ENCODE peak calls at places on chromosomes 6 and 20, in eight cellular contexts. N is GM23338; E is mammary epithelial cell; F is CD4-positive, alpha-beta memory T cell; H is aorta; Q is tibial artery; B is AG04450; J is cardiac muscle cell. M is an unnamed sample.

GRCh38 chr20:10731190-10731955 is 57.6 kb upstream of the JAG1 start:
- DNase-seq in E (peak), H (peak), N (no peak), F (no peak), Q (no peak), B (no peak), J (no peak), M (no peak)

GRCh38 chr20:826695-827323 is 6.7 kb upstream of the FAM110A start:
- DNase-seq in H (no peak), E (no peak), J (no peak), Q (no peak), B (no peak), N (no peak), F (no peak), M (no peak)

GRCh38 chr6:138989098-138989983 is 1.3 kb upstream of the REPS1 start:
- DNase-seq in E (no peak), J (no peak), Q (no peak), N (no peak), H (no peak), B (no peak), F (no peak), M (no peak)

GRCh38 chr6:41652876-41653641 is 14.8 kb downstream of the MDFI start:
- DNase-seq in H (peak), E (no peak), J (no peak), Q (no peak), B (no peak), F (no peak), N (no peak), M (no peak)

GRCh38 chr6:139695361-139695760 is 320.9 kb upstream of the CITED2 start:
- DNase-seq in E (no peak), N (no peak), J (no peak), B (no peak), Q (no peak), F (no peak), H (no peak), M (no peak)

GRCh38 chr6:108492131-108492766 is 68.5 kb upstream of the FOXO3 start:
- DNase-seq in J (peak), Q (no peak), H (no peak), N (peak), E (peak), B (peak), F (peak), M (peak)

GRCh38 chr20:33866398-33867079 is 55.4 kb downstream of the CHMP4B start:
- DNase-seq in N (peak), H (no peak), J (no peak), Q (no peak), E (no peak), B (no peak), F (no peak), M (no peak)

GRCh38 chr20:19079536-19080299 is 132.7 kb upstream of the SLC24A3 start:
- DNase-seq in E (peak), F (no peak), B (no peak), Q (no peak), N (no peak), H (no peak), J (peak), M (no peak)

GRCh38 chr6:13478525-13478962 is 8.9 kb downstream of the GFOD1 start:
- DNase-seq in B (no peak), J (no peak), Q (no peak), F (no peak), E (no peak), H (no peak), N (no peak), M (no peak)

GRCh38 chr20:51456511-51457280 is 85.8 kb downstream of the NFATC2 start:
- DNase-seq in B (peak), E (peak), N (peak), H (peak), Q (peak), J (peak), F (no peak), M (peak)

GRCh38 chr6:116461563-116462507 is 660 bp downstream of the CALHM6 start:
- DNase-seq in H (peak), F (peak), B (no peak), N (peak), Q (no peak), J (peak), E (peak), M (peak)

GRCh38 chr6:77292564-77293546 is 170.4 kb downstream of the HTR1B start:
- DNase-seq in Q (no peak), B (peak), N (no peak), E (peak), F (no peak), H (no peak), J (peak), M (no peak)

GRCh38 chr6:125511809-125512341 is 210.1 kb upstream of the HDDC2 start:
- DNase-seq in J (peak), F (no peak), H (no peak), E (no peak), N (no peak), Q (no peak), B (no peak), M (peak)

GRCh38 chr6:89610149-89610642 is 28.4 kb downstream of the LYRM2 start:
- DNase-seq in B (no peak), Q (peak), N (peak), F (peak), E (peak), J (peak), H (peak), M (peak)

GRCh38 chr6:139778688-139779087 is 404.2 kb upstream of the CITED2 start:
- DNase-seq in F (no peak), E (no peak), Q (no peak), B (no peak), J (peak), N (no peak), H (no peak), M (peak)

GRCh38 chr6:157823001-157823522 is at the start of gene SNX9:
- DNase-seq in F (peak), Q (peak), H (peak), B (no peak), J (peak), E (peak), N (peak), M (peak)

GRCh38 chr6:132730560-132730959 is 16.7 kb upstream of the VNN1 start:
- DNase-seq in N (no peak), E (peak), Q (no peak), B (peak), H (no peak), J (peak), F (no peak), M (no peak)

GRCh38 chr6:87297115-87297514 is 25.3 kb upstream of the SMIM8 start:
- DNase-seq in B (no peak), J (no peak), F (no peak), H (no peak), N (no peak), Q (no peak), E (no peak), M (no peak)

GRCh38 chr6:56954389-56955170 is at the start of gene BEND6:
- DNase-seq in J (peak), Q (peak), E (peak), F (peak), N (peak), B (peak), H (peak), M (peak)

GRCh38 chr6:32668226-32668747 is 1.8 kb upstream of the HLA-DQB1 start:
- DNase-seq in H (no peak), B (no peak), F (peak), Q (no peak), J (peak), N (peak), E (peak), M (no peak)

GRCh38 chr6:31588871-31589650 is 3.0 kb downstream of the LST1 start:
- DNase-seq in B (no peak), Q (no peak), E (no peak), N (no peak), F (no peak), H (no peak), J (peak), M (no peak)

GRCh38 chr6:166672624-166673165 is 45.6 kb upstream of the RPS6KA2 start:
- DNase-seq in N (no peak), B (no peak), Q (no peak), J (no peak), H (no peak), E (no peak), F (no peak), M (peak)

GRCh38 chr6:73665686-73666319 is 12.0 kb upstream of the SLC17A5 start:
- DNase-seq in Q (no peak), J (peak), N (no peak), F (no peak), H (no peak), E (peak), B (no peak), M (peak)

GRCh38 chr6:88780714-88781389 is 182.6 kb downstream of the RNGTT start:
- DNase-seq in E (peak), J (peak), B (peak), Q (peak), N (peak), H (no peak), F (peak), M (peak)

GRCh38 chr6:31907158-31907813 is 5.4 kb upstream of the ZBTB12 start:
- DNase-seq in H (no peak), Q (no peak), J (peak), F (no peak), B (peak), N (no peak), E (peak), M (peak)

GRCh38 chr6:22925920-22926587 is 356.7 kb downstream of the HDGFL1 start:
- DNase-seq in F (no peak), B (no peak), H (no peak), Q (no peak), E (no peak), J (no peak), N (no peak), M (no peak)

GRCh38 chr6:89321571-89321970 is 6.5 kb upstream of the GABRR2 start:
- DNase-seq in H (no peak), F (no peak), E (no peak), Q (no peak), J (peak), N (no peak), B (no peak), M (no peak)

GRCh38 chr20:13681248-13682125 is 42.8 kb upstream of the TASP1 start:
- DNase-seq in F (no peak), N (no peak), J (no peak), H (no peak), B (no peak), Q (no peak), E (no peak), M (no peak)

GRCh38 chr6:162200036-162200435 is 527.5 kb downstream of the PRKN start:
- DNase-seq in N (no peak), H (no peak), J (no peak), F (no peak), E (no peak), B (no peak), Q (no peak), M (no peak)

GRCh38 chr20:58131581-58132142 is 96.8 kb downstream of the ANKRD60 start:
- DNase-seq in N (no peak), F (no peak), E (peak), J (peak), Q (no peak), B (no peak), H (no peak), M (no peak)

GRCh38 chr20:62025832-62026563 is 39.7 kb downstream of the TAF4 start:
- DNase-seq in H (no peak), Q (no peak), F (no peak), E (no peak), J (peak), N (no peak), B (peak), M (peak)

GRCh38 chr6:33427585-33428218 is 7.8 kb downstream of the SYNGAP1 start:
- DNase-seq in H (peak), B (no peak), Q (peak), F (peak), J (no peak), N (peak), E (no peak), M (peak)

GRCh38 chr6:30319146-30319835 is 7.4 kb upstream of the TRIM39 start:
- DNase-seq in F (no peak), H (no peak), J (no peak), Q (no peak), B (no peak), E (no peak), N (peak), M (no peak)

GRCh38 chr20:36370991-36371390 is 64.9 kb downstream of the DLGAP4 start:
- DNase-seq in E (no peak), N (no peak), J (no peak), B (no peak), Q (no peak), H (no peak), F (no peak), M (no peak)

GRCh38 chr6:1479095-1479494 is 89.7 kb downstream of the FOXF2 start:
- DNase-seq in J (peak), N (no peak), Q (no peak), B (no peak), H (no peak), E (peak), F (no peak), M (no peak)

DNA sequence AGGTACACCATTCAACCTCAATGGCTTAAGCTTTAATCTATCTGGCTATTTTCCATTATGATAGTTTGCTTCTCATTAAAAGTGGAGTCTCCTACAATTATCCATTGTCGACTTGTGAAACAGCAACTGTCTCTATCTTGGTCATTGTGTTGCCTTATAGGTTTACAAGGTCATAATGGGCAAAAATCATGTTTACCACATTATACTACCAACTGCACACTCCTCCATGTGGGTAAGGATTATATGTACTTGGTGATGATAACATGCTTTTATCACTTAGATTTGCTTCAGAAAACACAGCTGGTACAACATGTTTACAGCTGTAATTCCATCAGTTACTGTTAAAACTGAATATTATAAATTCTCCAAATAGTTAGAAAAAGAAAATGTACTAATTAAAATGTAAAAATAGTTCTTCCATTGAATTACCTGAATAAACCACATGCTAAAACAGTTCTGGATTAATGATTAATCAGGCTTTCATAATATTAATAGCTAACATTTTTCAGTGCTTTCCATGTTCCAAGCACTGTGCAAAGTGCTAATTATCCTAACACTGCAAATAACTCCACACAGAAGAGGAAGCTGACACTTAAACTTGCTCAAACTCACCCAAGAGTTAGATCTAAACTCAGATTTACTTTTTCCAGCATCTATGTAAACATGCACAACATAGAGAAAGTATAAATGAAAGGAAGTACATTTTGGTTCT is 96.7 kb downstream of the OGFRL1 start:
- DNase-seq in Q (no peak), E (no peak), J (no peak), N (no peak), F (no peak), H (no peak), B (no peak), M (no peak)
- H3K4me3 ChIP-seq in Q (no peak), E (no peak), J (no peak), N (no peak), F (no peak), H (no peak), B (no peak), M (no peak)

DNA sequence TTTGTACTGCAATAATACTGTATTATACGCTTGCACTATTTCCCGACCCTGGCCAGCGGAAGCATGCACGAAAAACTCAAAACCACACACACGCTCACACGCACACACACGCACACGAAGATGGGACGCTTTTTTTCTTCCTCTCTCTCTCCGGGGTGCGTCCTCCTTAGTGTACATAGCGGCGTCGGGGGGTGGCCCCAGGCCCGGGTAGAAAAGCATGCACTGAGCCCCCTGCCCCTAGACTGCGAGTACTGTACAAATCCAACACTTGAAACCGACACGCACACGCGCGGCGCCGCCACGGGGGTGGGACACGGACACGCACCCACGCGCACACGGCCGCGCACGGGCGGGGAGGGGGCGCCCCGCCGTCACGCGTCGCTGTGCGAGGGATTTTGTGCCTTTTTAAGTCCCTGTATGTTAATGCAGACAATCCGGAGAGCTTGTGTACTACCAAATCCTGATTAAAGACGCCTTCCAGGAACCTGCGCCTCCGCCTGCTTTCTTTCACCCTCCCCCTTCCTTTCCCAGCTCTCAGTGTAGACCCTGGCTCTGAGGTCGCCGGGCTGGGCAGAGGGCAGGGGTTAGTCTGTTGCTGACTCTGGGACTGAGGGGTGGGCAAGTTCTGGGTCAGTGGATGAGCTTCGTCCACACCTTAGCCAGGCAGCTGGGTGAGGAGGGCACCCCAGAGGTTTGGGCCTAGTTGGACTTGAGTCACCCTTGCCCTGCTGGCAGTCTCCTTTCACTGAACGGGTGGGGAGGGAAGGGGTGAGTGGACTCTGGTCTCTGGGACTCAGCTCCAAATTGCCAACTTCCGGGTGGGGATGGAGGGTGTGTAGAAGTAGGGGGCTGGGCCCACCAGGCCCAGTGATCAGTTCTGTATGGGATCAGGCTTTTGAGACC is 21.6 kb upstream of the SLC22A7 start:
- DNase-seq in B (no peak), H (no peak), J (peak), E (no peak), Q (no peak), F (peak), N (peak), M (no peak)
- H3K27ac ChIP-seq in B (no peak), H (no peak), J (no peak), E (no peak), Q (no peak), F (no peak), N (no peak), M (no peak)

GRCh38 chr6:49550413-49551125 is at the start of gene C6orf141:
- DNase-seq in E (peak), F (no peak), J (peak), H (no peak), B (no peak), Q (no peak), N (peak), M (peak)

GRCh38 chr6:49551866-49552129 is 1.3 kb downstream of the C6orf141 start:
- DNase-seq in F (no peak), E (no peak), N (no peak), H (no peak), J (no peak), Q (no peak), B (no peak), M (no peak)

GRCh38 chr6:49551126-49551865 is 828 bp downstream of the C6orf141 start:
- DNase-seq in F (no peak), N (peak), Q (no peak), E (no peak), J (no peak), H (no peak), B (no peak), M (peak)

GRCh38 chr6:49548613-49549304 is 1.7 kb upstream of the C6orf141 start:
- DNase-seq in J (no peak), F (no peak), B (no peak), E (no peak), N (peak), Q (no peak), H (no peak), M (no peak)

DNA sequence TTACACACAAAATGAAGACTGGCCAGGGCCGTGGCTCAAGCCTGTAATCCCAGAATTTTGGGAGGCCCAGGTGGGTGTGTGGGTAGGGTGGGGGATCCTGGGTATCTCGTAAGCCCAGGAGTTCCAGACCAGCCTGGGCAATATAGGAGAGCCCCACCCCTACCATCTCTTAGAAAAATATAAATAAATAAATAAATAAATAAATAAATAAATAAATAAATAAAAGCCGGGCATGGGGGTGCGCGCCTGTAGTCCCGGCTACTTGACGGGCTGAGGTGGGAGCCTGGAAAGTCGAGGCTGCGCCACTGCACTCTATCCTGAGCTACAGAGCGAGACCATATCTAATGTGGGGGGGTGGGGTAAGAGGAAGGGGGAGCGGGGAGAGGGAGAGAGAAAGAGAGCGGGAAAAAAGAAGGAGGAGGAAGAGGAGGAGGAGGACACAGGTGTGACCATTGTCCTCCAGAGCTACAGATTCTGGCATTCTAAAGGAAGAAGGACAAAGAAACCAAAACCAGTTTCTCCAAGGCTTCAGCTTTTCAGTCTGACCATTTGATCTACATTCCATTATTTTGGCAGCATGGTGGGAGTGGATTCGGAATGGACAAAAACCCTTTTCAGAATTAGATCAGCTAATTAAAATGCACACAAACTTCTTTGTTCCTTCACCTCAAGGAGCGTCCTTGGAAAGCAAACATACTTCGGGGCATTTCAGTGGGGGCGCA is 616 bp upstream of the C6orf141 start:
- DNase-seq in J (no peak), H (no peak), Q (no peak), N (peak), B (no peak), F (no peak), E (no peak), M (no peak)
- H3K4me3 ChIP-seq in J (peak), H (no peak), Q (peak), N (peak), B (peak), F (no peak), E (peak), M (peak)

GRCh38 chr6:35297541-35298481 is at the start of gene DEF6:
- DNase-seq in J (peak), B (peak), N (peak), H (peak), Q (peak), F (peak), E (peak), M (peak)

GRCh38 chr6:35300848-35301247 is 3.2 kb downstream of the DEF6 start:
- DNase-seq in B (no peak), N (no peak), H (no peak), F (peak), Q (no peak), J (no peak), E (no peak), M (no peak)

GRCh38 chr6:35296931-35297330 is 687 bp upstream of the DEF6 start:
- DNase-seq in E (no peak), B (no peak), N (no peak), F (no peak), H (no peak), J (no peak), Q (no peak), M (no peak)

GRCh38 chr6:35298625-35299140 is 1.1 kb downstream of the DEF6 start:
- DNase-seq in J (no peak), H (no peak), N (no peak), F (no peak), E (no peak), Q (no peak), B (no peak), M (no peak)

DNA sequence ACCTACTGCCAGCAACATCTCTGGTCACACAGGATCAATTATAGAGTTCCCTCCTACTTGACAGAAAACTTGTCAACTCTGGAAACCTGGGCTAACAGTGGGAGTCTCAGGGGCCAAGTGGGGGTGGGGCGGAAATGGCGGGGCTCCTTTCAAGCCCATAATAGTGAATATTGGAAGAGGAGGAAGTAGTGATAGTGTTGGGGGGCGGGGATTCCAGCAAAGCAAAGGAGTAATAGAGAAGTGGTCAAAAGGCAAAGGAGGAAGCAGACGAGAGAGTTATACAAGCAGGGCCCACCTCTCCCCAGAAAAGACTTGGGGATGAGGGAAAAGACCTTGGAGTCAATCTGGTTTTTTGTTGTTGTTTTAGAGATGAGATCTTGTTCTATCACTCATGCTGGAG is 2.1 kb downstream of the DEF6 start:
- DNase-seq in F (no peak), H (peak), N (no peak), J (no peak), E (no peak), B (no peak), Q (peak), M (no peak)
- H3K27ac ChIP-seq in F (peak), H (no peak), N (no peak), J (no peak), E (no peak), B (no peak), Q (no peak), M (no peak)

M was measured in A673.